ENCODE peak calls at places on chromosome 22, in nine cellular contexts. W is T-helper 2 cell; D is Calu3; J is A172; U is activated CD4-positive, alpha-beta memory T cell treated with anti-CD3 and anti-CD28 coated beads for 36 hours; F is HCT116; S is A549; V is HT-29; A is EL. E is an unnamed sample.

GRCh38 chr22:23070418-23071162 is at the start of gene GNAZ:
- DNase-seq in W (no peak), D (no peak), J (no peak), U (peak), F (no peak), S (peak), V (no peak), A (peak), E (no peak)

GRCh38 chr22:46598737-46599424 is 21.3 kb upstream of the GRAMD4 start:
- DNase-seq in W (no peak), D (no peak), J (no peak), U (no peak), F (no peak), S (no peak), V (no peak), A (no peak), E (no peak)

GRCh38 chr22:37559901-37560681 is at the start of gene CDC42EP1:
- DNase-seq in W (no peak), D (peak), J (no peak), U (no peak), F (no peak), S (peak), V (no peak), A (peak), E (no peak)

GRCh38 chr22:49021097-49021925 is 806.4 kb downstream of the BRD1 start:
- DNase-seq in W (no peak), D (no peak), J (no peak), U (no peak), F (no peak), S (no peak), V (no peak), A (no peak), E (no peak)

GRCh38 chr22:27668828-27669797 is 132.4 kb downstream of the MN1 start:
- DNase-seq in W (no peak), D (peak), J (peak), U (no peak), F (peak), S (peak), V (peak), A (peak), E (no peak)

GRCh38 chr22:45164217-45165123 is 745 bp downstream of the NUP50 start:
- DNase-seq in W (peak), D (peak), J (no peak), U (peak), F (no peak), S (no peak), V (peak), A (peak), E (no peak)

GRCh38 chr22:46749682-46750529 is 11.9 kb upstream of the CERK start:
- DNase-seq in W (no peak), D (peak), J (no peak), U (peak), F (no peak), S (no peak), V (no peak), A (peak), E (no peak)

GRCh38 chr22:27726726-27727449 is 74.7 kb downstream of the MN1 start:
- DNase-seq in W (no peak), D (peak), J (peak), U (no peak), F (no peak), S (peak), V (no peak), A (peak), E (peak)

GRCh38 chr22:40654522-40655167 is 18.1 kb upstream of the MRTFA start:
- DNase-seq in W (no peak), D (peak), J (peak), U (no peak), F (no peak), S (peak), V (peak), A (peak), E (no peak)

GRCh38 chr22:50739894-50740293 is 1.9 kb downstream of the ACR start:
- DNase-seq in W (no peak), D (no peak), J (no peak), U (peak), F (no peak), S (no peak), V (no peak), A (no peak), E (no peak)

GRCh38 chr22:38027487-38027886 is 29.7 kb upstream of the PICK1 start:
- DNase-seq in W (no peak), D (no peak), J (no peak), U (no peak), F (no peak), S (no peak), V (no peak), A (no peak), E (no peak)

GRCh38 chr22:35622132-35622913 is 5.2 kb upstream of the MB start:
- DNase-seq in W (no peak), D (peak), J (no peak), U (no peak), F (no peak), S (peak), V (peak), A (no peak), E (no peak)

GRCh38 chr22:25791556-25791955 is 49.6 kb downstream of the MYO18B start:
- DNase-seq in W (no peak), D (no peak), J (no peak), U (no peak), F (no peak), S (no peak), V (no peak), A (no peak), E (no peak)